ENCODE peak calls at places on chromosomes 1 and 21, in seven cellular contexts. Z is A172; N is H54; U is astrocyte of the cerebellum; Q is SHP77; I is ovary; B is stimulated activated CD4-positive, alpha-beta T cell treated with anti-CD3 and anti-CD28 coated beads, TNF-alpha, amount 100 ng/mL, for 24 hours. K is an unnamed sample.

GRCh38 chr1:34320081-34320480 is 143.4 kb downstream of the C1orf94 start:
- DNase-seq in Z (peak), N (peak), U (no peak), Q (no peak), I (no peak), B (no peak), K (no peak)

GRCh38 chr1:26408604-26409003 is 2.0 kb upstream of the LIN28A start:
- DNase-seq in Z (peak), N (peak), U (peak), Q (no peak), I (peak), B (peak), K (peak)

GRCh38 chr1:39849203-39849602 is 34.1 kb downstream of the TRIT1 start:
- DNase-seq in Z (no peak), N (no peak), U (no peak), Q (no peak), I (no peak), B (no peak), K (no peak)

GRCh38 chr1:1124508-1124785 is 8.6 kb upstream of the C1orf159 start:
- DNase-seq in Z (no peak), N (no peak), U (no peak), Q (no peak), I (no peak), B (no peak), K (no peak)

GRCh38 chr21:18832950-18833349 is 429.4 kb upstream of the TMPRSS15 start:
- DNase-seq in Z (peak), N (peak), U (peak), Q (no peak), I (no peak), B (no peak), K (no peak)

GRCh38 chr1:59446257-59446901 is 149.5 kb downstream of the FGGY start:
- DNase-seq in Z (peak), N (no peak), U (no peak), Q (no peak), I (no peak), B (no peak), K (no peak)

GRCh38 chr21:42351626-42352432 is 1.0 kb upstream of the TFF2 start:
- DNase-seq in Z (no peak), N (no peak), U (no peak), Q (no peak), I (no peak), B (no peak), K (no peak)

GRCh38 chr1:1777510-1777909 is 760 bp downstream of the NADK start:
- DNase-seq in Z (no peak), N (no peak), U (no peak), Q (no peak), I (peak), B (no peak), K (no peak)

GRCh38 chr1:171817511-171818265 is 23.6 kb upstream of the DNM3 start:
- DNase-seq in Z (peak), N (peak), U (peak), Q (peak), I (no peak), B (no peak), K (no peak)

GRCh38 chr1:36034692-36035091 is 49.2 kb upstream of the TEKT2 start:
- DNase-seq in Z (peak), N (peak), U (no peak), Q (no peak), I (no peak), B (no peak), K (no peak)

GRCh38 chr1:23902611-23903278 is 10.4 kb downstream of the CNR2 start:
- DNase-seq in Z (no peak), N (no peak), U (no peak), Q (no peak), I (no peak), B (no peak), K (no peak)

GRCh38 chr1:153791856-153792253 is 16.6 kb downstream of the SLC27A3 start:
- DNase-seq in Z (peak), N (peak), U (no peak), Q (no peak), I (no peak), B (no peak), K (no peak)

GRCh38 chr1:8133657-8134430 is 107.7 kb upstream of the ERRFI1 start:
- DNase-seq in Z (peak), N (peak), U (peak), Q (no peak), I (peak), B (no peak), K (no peak)

GRCh38 chr1:186753241-186753640 is 73.0 kb upstream of the PTGS2 start:
- DNase-seq in Z (peak), N (no peak), U (no peak), Q (no peak), I (no peak), B (no peak), K (no peak)

GRCh38 chr1:8903908-8904650 is 25.6 kb upstream of the ENO1 start:
- DNase-seq in Z (peak), N (peak), U (peak), Q (no peak), I (peak), B (no peak), K (no peak)

GRCh38 chr1:237250055-237250454 is 208.1 kb downstream of the RYR2 start:
- DNase-seq in Z (no peak), N (no peak), U (no peak), Q (no peak), I (no peak), B (no peak), K (no peak)

GRCh38 chr1:43266881-43267280 is 2.9 kb upstream of the TMEM125 start:
- DNase-seq in Z (no peak), N (no peak), U (no peak), Q (no peak), I (no peak), B (no peak), K (no peak)

GRCh38 chr1:52631759-52632331 is 1.1 kb upstream of the SHISAL2A start:
- DNase-seq in Z (no peak), N (no peak), U (no peak), Q (no peak), I (no peak), B (no peak), K (no peak)

GRCh38 chr1:67732750-67733151 is 47.8 kb downstream of the GADD45A start:
- DNase-seq in Z (no peak), N (no peak), U (no peak), Q (no peak), I (no peak), B (no peak), K (no peak)

GRCh38 chr1:153355445-153356071 is 2.1 kb upstream of the S100A9 start:
- DNase-seq in Z (peak), N (peak), U (no peak), Q (peak), I (no peak), B (peak), K (no peak)